ENCODE peak calls at places on chromosomes 12 and 14, in four cellular contexts. B is T follicular helper cell, V is posterior vena cava, S is GM10248. Z is an unnamed sample.

GRCh38 chr12:53091756-53092155 is 5.7 kb upstream of the IGFBP6 start:
- DNase-seq in B (no peak), V (no peak), S (no peak), Z (no peak)

GRCh38 chr14:31122098-31122611 is 85.4 kb downstream of the HECTD1 start:
- DNase-seq in B (no peak), V (no peak), S (no peak), Z (no peak)

GRCh38 chr12:8681129-8681902 is 16.5 kb upstream of the RIMKLB start:
- DNase-seq in B (no peak), V (no peak), S (no peak), Z (no peak)

GRCh38 chr14:103871596-103872480 is 24.5 kb upstream of the PPP1R13B start:
- DNase-seq in B (peak), V (no peak), S (peak), Z (peak)

GRCh38 chr12:110102255-110102654 is 21.9 kb upstream of the IFT81 start:
- DNase-seq in B (peak), V (peak), S (peak), Z (no peak)

GRCh38 chr12:106409898-106410297 is 52.4 kb downstream of the POLR3B start:
- DNase-seq in B (no peak), V (no peak), S (no peak), Z (no peak)

GRCh38 chr12:6294533-6295186 is 15.8 kb upstream of the PLEKHG6 start:
- DNase-seq in B (no peak), V (no peak), S (no peak), Z (no peak)

GRCh38 chr14:90630407-90630806 is 185.8 kb downstream of the TTC7B start:
- DNase-seq in B (no peak), V (no peak), S (no peak), Z (no peak)

GRCh38 chr12:45415393-45415817 is 199.5 kb downstream of the ANO6 start:
- DNase-seq in B (no peak), V (peak), S (peak), Z (peak)

GRCh38 chr14:50647753-50648152 is 20.4 kb downstream of the SAV1 start:
- DNase-seq in B (no peak), V (no peak), S (no peak), Z (no peak)

GRCh38 chr12:68481181-68481941 is 129.3 kb upstream of the RAP1B start:
- DNase-seq in B (no peak), V (no peak), S (peak), Z (no peak)

GRCh38 chr12:96218989-96219678 is 25.0 kb downstream of the ELK3 start:
- DNase-seq in B (no peak), V (no peak), S (no peak), Z (no peak)

GRCh38 chr12:117854339-117855012 is 114.3 kb downstream of the KSR2 start:
- DNase-seq in B (no peak), V (no peak), S (peak), Z (no peak)

GRCh38 chr12:66693901-66694513 is 15.1 kb upstream of the GRIP1 start:
- DNase-seq in B (no peak), V (no peak), S (peak), Z (no peak)

GRCh38 chr12:93902736-93903562 is 225.8 kb downstream of the CRADD start:
- DNase-seq in B (no peak), V (no peak), S (no peak), Z (no peak)

GRCh38 chr14:75578786-75579781 is 664 bp downstream of the FLVCR2 start:
- DNase-seq in B (no peak), V (peak), S (no peak), Z (peak)

GRCh38 chr12:49923878-49924610 is 20.3 kb upstream of the FAIM2 start:
- DNase-seq in B (no peak), V (peak), S (no peak), Z (no peak)

GRCh38 chr12:65184858-65185229 is 15.5 kb downstream of the LEMD3 start:
- DNase-seq in B (no peak), V (no peak), S (no peak), Z (no peak)

GRCh38 chr12:92786045-92786444 is 83.3 kb downstream of the PLEKHG7 start:
- DNase-seq in B (no peak), V (no peak), S (no peak), Z (no peak)

GRCh38 chr14:55911794-55912193 is 206.4 kb upstream of the PELI2 start:
- DNase-seq in B (no peak), V (no peak), S (no peak), Z (no peak)

GRCh38 chr14:96762650-96763049 is 34.5 kb upstream of the VRK1 start:
- DNase-seq in B (peak), V (no peak), S (peak), Z (no peak)

GRCh38 chr12:57250956-57251355 is at the start of gene STAC3:
- DNase-seq in B (no peak), V (peak), S (no peak), Z (no peak)

GRCh38 chr12:91040356-91040755 is 17.5 kb downstream of the KERA start:
- DNase-seq in B (no peak), V (no peak), S (no peak), Z (no peak)

GRCh38 chr12:121061831-121062230 is 22.8 kb upstream of the OASL start:
- DNase-seq in B (no peak), V (no peak), S (no peak), Z (no peak)

GRCh38 chr12:106107566-106107965 is 31.2 kb downstream of the NUAK1 start:
- DNase-seq in B (no peak), V (no peak), S (no peak), Z (no peak)

GRCh38 chr14:87049886-87050820 is 942.8 kb downstream of the GALC start:
- DNase-seq in B (no peak), V (no peak), S (no peak), Z (no peak)

GRCh38 chr12:99235381-99235780 is 412.2 kb upstream of the GARIN6 start:
- DNase-seq in B (no peak), V (no peak), S (no peak), Z (no peak)

GRCh38 chr12:47755655-47756562 is 2.8 kb downstream of the RAPGEF3 start:
- DNase-seq in B (no peak), V (no peak), S (peak), Z (no peak)

GRCh38 chr12:114254172-114254571 is 151.8 kb downstream of the TBX5 start:
- DNase-seq in B (no peak), V (no peak), S (no peak), Z (no peak)

GRCh38 chr12:91628656-91629055 is 446.0 kb upstream of the DCN start:
- DNase-seq in B (no peak), V (no peak), S (no peak), Z (no peak)

GRCh38 chr14:95361373-95362179 is 41.9 kb upstream of the CLMN start:
- DNase-seq in B (no peak), V (no peak), S (peak), Z (peak)

GRCh38 chr14:94581127-94581999 is at the start of gene SERPINA5:
- DNase-seq in B (no peak), V (peak), S (no peak), Z (peak)

GRCh38 chr12:124928912-124929530 is 14.6 kb upstream of the UBC start:
- DNase-seq in B (no peak), V (no peak), S (no peak), Z (no peak)

GRCh38 chr12:28040251-28040650 is 67.7 kb upstream of the PTHLH start:
- DNase-seq in B (no peak), V (no peak), S (no peak), Z (no peak)

GRCh38 chr12:128708789-128709188 is 115.0 kb downstream of the SLC15A4 start:
- DNase-seq in B (no peak), V (peak), S (no peak), Z (no peak)